ENCODE peak calls at places on chromosome 15, in four cellular contexts. L is astrocyte, G is endodermal cell, S is upper lobe of right lung. W is an unnamed sample. For H3K4me1 and H3K36me3, the result is how much of the 10 kb centered on the place peaks cover.

GRCh38 chr15:90320062-90320884 is 31.8 kb upstream of the ZNF774 start:
- DNase-seq in L (peak), S (peak), G (peak), W (peak)

GRCh38 chr15:38354321-38354929 is 99.5 kb upstream of the FAM98B start:
- DNase-seq in S (no peak), G (peak), L (peak), W (no peak)

GRCh38 chr15:99163271-99164062 is 58.6 kb downstream of the SYNM start:
- DNase-seq in S (no peak), L (peak), G (peak), W (no peak)

GRCh38 chr15:81155375-81156218 is 21.5 kb downstream of the CFAP161 start:
- DNase-seq in L (peak), G (peak), S (no peak), W (no peak)

GRCh38 chr15:35455201-35455600 is 90.8 kb downstream of the DPH6 start:
- DNase-seq in G (no peak), L (peak), S (no peak), W (no peak)

GRCh38 chr15:32936283-32936918 is 218.6 kb downstream of the GREM1 start:
- DNase-seq in L (peak), G (no peak), S (no peak), W (no peak)

GRCh38 chr15:62063851-62064635 is 2.7 kb upstream of the C2CD4A start:
- DNase-seq in G (no peak), L (no peak), S (no peak), W (no peak)

GRCh38 chr15:43775411-43775965 is 1.3 kb downstream of the ELL3 start:
- DNase-seq in L (peak), S (peak), G (peak), W (peak)

GRCh38 chr15:68186671-68187397 is 18.3 kb downstream of the CALML4 start:
- DNase-seq in G (no peak), L (peak), S (no peak), W (no peak)

GRCh38 chr15:59260090-59260489 is 53.4 kb downstream of the LDHAL6B start:
- DNase-seq in L (no peak), G (no peak), S (no peak), W (no peak)

GRCh38 chr15:62880278-62880677 is 162.3 kb upstream of the TPM1 start:
- DNase-seq in L (peak), S (no peak), G (no peak), W (no peak)

GRCh38 chr15:98142584-98142983 is 182.1 kb downstream of the ARRDC4 start:
- DNase-seq in G (peak), S (no peak), L (no peak), W (no peak)

GRCh38 chr15:90047956-90048575 is 46.9 kb downstream of the ZNF710 start:
- DNase-seq in S (no peak), G (peak), L (peak), W (no peak)

GRCh38 chr15:62257991-62258390 is 92.9 kb upstream of the C2CD4B start:
- DNase-seq in S (no peak), G (no peak), L (no peak), W (no peak)

GRCh38 chr15:55917881-55918296 is 75.5 kb downstream of the NEDD4 start:
- DNase-seq in G (no peak), S (no peak), L (peak), W (no peak)

GRCh38 chr15:45276851-45277250 is 24.8 kb downstream of the SLC28A2 start:
- DNase-seq in S (no peak), G (no peak), L (peak), W (no peak)

GRCh38 chr15:29613951-29614382 is 208.3 kb downstream of the TJP1 start:
- DNase-seq in L (no peak), G (peak), S (no peak), W (no peak)

GRCh38 chr15:24898715-24899278 is 56.0 kb upstream of the SNRPN start:
- DNase-seq in S (no peak), L (no peak), G (peak), W (no peak)

GRCh38 chr15:35810007-35810406 is 264.0 kb upstream of the DPH6 start:
- DNase-seq in G (no peak), S (no peak), L (no peak), W (no peak)

GRCh38 chr15:63986751-63987341 is 59.4 kb downstream of the DAPK2 start:
- DNase-seq in L (no peak), G (no peak), S (no peak), W (peak)

GRCh38 chr15:88898736-88899135 is 3.4 kb upstream of the HAPLN3 start:
- DNase-seq in G (no peak), S (no peak), L (no peak), W (peak)

GRCh38 chr15:50968353-50968752 is 59.9 kb downstream of the AP4E1 start:
- DNase-seq in S (no peak), L (no peak), G (no peak), W (no peak)

GRCh38 chr15:37106490-37107001 is 6.2 kb upstream of the MEIS2 start:
- DNase-seq in L (no peak), G (peak), S (no peak), W (no peak)

GRCh38 chr15:83709246-83709645 is 55.3 kb downstream of the ADAMTSL3 start:
- DNase-seq in G (no peak), L (peak), S (no peak), W (no peak)

GRCh38 chr15:48046813-48047483 is 73.8 kb upstream of the SLC24A5 start:
- DNase-seq in S (no peak), G (no peak), L (no peak), W (no peak)

GRCh38 chr15:101206173-101206572 is 45.7 kb downstream of the CHSY1 start:
- DNase-seq in S (no peak), L (peak), G (no peak), W (no peak)

DNA sequence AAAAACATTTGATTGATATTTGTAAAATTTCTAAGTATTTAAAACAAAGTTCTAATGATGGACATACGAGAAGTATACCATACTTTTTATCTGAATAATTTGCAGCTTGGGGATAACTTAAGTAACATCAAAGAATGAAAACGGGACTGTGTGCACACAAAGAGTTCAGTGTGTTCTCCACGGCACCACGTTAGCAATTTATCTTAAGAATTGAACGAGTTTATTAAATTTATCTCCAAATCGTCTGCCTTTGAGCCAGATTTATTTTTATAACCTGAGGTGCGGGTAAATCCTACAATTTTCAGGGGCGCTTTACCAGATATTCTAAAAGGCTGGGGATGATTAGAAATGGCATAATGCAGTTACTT is 3.4 kb downstream of the CHD2 start:
- DNase-seq in L (no peak), S (no peak), G (no peak), W (no peak)
- H3K4me1 ChIP-seq in L (under half), S (under half), G (under half), W (under half)

GRCh38 chr15:52146776-52147175 is 34.2 kb upstream of the BCL2L10 start:
- DNase-seq in G (no peak), S (no peak), L (peak), W (no peak)

GRCh38 chr15:52148409-52148808 is 35.8 kb upstream of the BCL2L10 start:
- DNase-seq in S (no peak), L (no peak), G (peak), W (peak)

GRCh38 chr15:52143862-52144261 is 31.3 kb upstream of the BCL2L10 start:
- DNase-seq in G (peak), S (no peak), L (peak), W (peak)

GRCh38 chr15:52146261-52146660 is 33.7 kb upstream of the BCL2L10 start:
- DNase-seq in G (no peak), S (no peak), L (no peak), W (no peak)

DNA sequence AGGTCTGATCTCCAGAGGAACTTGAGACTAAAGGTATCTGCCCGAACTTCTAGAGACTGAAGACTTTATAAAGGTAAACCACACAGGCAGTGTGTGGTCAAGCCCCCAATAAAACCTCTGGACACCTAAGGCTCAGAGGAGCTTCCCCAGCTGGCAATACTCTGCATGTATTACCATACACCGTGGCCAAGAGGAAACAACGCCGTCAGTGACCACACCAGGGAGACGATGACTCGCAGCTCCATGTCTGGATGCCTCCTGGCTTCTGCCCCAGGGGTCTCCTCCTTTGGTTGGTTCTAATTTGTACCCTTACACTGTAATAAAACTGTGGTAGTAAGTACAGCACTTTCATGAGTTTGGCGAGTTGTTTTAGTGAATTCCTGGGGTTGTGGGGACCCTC is 32.1 kb upstream of the BCL2L10 start:
- DNase-seq in L (peak), S (no peak), G (peak), W (peak)
- H3K36me3 ChIP-seq in L (under half), S (under half), G (under half), W (under half)

GRCh38 chr15:77247116-77247515 is 172.8 kb downstream of the PEAK1 start:
- DNase-seq in G (no peak), S (no peak), L (no peak), W (no peak)
- TF ChIP-seq CTCF in G (no peak), S (no peak), L (no peak), W (no peak)

GRCh38 chr15:74584204-74584603 is 31.4 kb upstream of the CLK3 start:
- DNase-seq in L (no peak), G (no peak), S (no peak), W (peak)
- H3K4me1 ChIP-seq in L (under half), G (under half), S (under half), W (under half)

GRCh38 chr15:86620113-86620512 is 540.4 kb downstream of the AGBL1 start:
- DNase-seq in S (no peak), L (no peak), G (peak), W (no peak)
- H3K36me3 ChIP-seq in S (under half), L (under half), G (under half), W (under half)